ENCODE peak calls at places on chromosomes 4 and X, in six cellular contexts. J is stomach, L is neural crest cell, G is GM06990, C is choroid plexus epithelial cell, S is kidney epithelial cell. M is an unnamed sample.

GRCh38 chr4:56698329-56698728 is 17.2 kb upstream of the HOPX start:
- DNase-seq in J (no peak), L (no peak), G (no peak), C (peak), S (peak), M (no peak)

GRCh38 chrX:2609431-2610238 is 81.5 kb upstream of the CD99 start:
- DNase-seq in J (no peak), L (peak), G (no peak), C (peak), S (no peak), M (no peak)

GRCh38 chr4:85828295-85828910 is 353.5 kb downstream of the ARHGAP24 start:
- DNase-seq in J (no peak), L (no peak), G (no peak), C (peak), S (no peak), M (no peak)

GRCh38 chr4:176534566-176534965 is 214.8 kb downstream of the SPCS3 start:
- DNase-seq in J (no peak), L (no peak), G (no peak), C (peak), S (peak), M (no peak)

GRCh38 chr4:90951037-90951436 is 823.8 kb downstream of the CCSER1 start:
- DNase-seq in J (no peak), L (no peak), G (no peak), C (peak), S (peak), M (no peak)

GRCh38 chrX:21978346-21978745 is 37.8 kb downstream of the SMS start:
- DNase-seq in J (no peak), L (no peak), G (no peak), C (no peak), S (no peak), M (no peak)

GRCh38 chr4:8870647-8871416 is 807 bp downstream of the HMX1 start:
- DNase-seq in J (no peak), L (no peak), G (no peak), C (no peak), S (no peak), M (no peak)

GRCh38 chr4:94933799-94934198 is 176.0 kb downstream of the BMPR1B start:
- DNase-seq in J (no peak), L (no peak), G (no peak), C (peak), S (no peak), M (no peak)

GRCh38 chrX:38871129-38872029 is 70.1 kb downstream of the MID1IP1 start:
- DNase-seq in J (no peak), L (no peak), G (no peak), C (no peak), S (no peak), M (no peak)

GRCh38 chr4:121900132-121900983 is 30.1 kb upstream of the BBS7 start:
- DNase-seq in J (peak), L (peak), G (peak), C (peak), S (peak), M (peak)

GRCh38 chr4:100632163-100632562 is 114.3 kb upstream of the EMCN start:
- DNase-seq in J (peak), L (no peak), G (no peak), C (no peak), S (no peak), M (no peak)

GRCh38 chr4:108884596-108884995 is 121.7 kb upstream of the ETNPPL start:
- DNase-seq in J (no peak), L (no peak), G (no peak), C (peak), S (no peak), M (no peak)

GRCh38 chrX:68703849-68704248 is 56.4 kb downstream of the STARD8 start:
- DNase-seq in J (no peak), L (no peak), G (no peak), C (no peak), S (no peak), M (no peak)

GRCh38 chrX:57674861-57675260 is 5.2 kb downstream of the NLRP2B start:
- DNase-seq in J (no peak), L (no peak), G (no peak), C (no peak), S (no peak), M (no peak)

GRCh38 chr4:184475096-184475461 is 729 bp upstream of the IRF2 start:
- DNase-seq in J (peak), L (no peak), G (no peak), C (peak), S (no peak), M (peak)

GRCh38 chr4:101370663-101371210 is 23.4 kb upstream of the PPP3CA start:
- DNase-seq in J (no peak), L (no peak), G (no peak), C (no peak), S (no peak), M (no peak)

GRCh38 chr4:96525901-96526300 is 686.0 kb downstream of the PDHA2 start:
- DNase-seq in J (no peak), L (no peak), G (no peak), C (peak), S (no peak), M (no peak)

GRCh38 chr4:74054483-74055032 is 16.1 kb upstream of the CXCL3 start:
- DNase-seq in J (no peak), L (no peak), G (no peak), C (no peak), S (no peak), M (no peak)

GRCh38 chr4:83282049-83282535 is 2.5 kb downstream of the COQ2 start:
- DNase-seq in J (peak), L (peak), G (no peak), C (peak), S (peak), M (peak)

GRCh38 chrX:43467608-43468234 is 188.4 kb upstream of the MAOA start:
- DNase-seq in J (no peak), L (no peak), G (no peak), C (no peak), S (no peak), M (no peak)

DNA sequence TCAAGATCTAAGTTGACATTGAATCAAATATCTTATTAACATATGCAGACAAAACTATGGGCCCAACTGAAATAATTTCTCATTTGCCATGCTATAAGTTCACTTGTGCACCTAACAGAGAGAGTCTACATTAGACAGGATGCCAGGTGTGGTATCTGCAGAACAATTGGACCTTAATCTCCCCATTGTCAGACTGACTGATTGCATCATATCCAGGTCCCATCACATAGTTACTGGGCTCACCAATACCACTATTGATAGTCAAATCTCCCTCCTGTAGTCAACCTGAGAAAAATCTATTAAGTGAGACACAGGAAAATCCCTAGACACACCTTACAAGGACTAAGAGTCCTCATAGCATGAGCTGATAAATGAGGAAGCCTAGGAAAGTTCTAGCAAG is 156.0 kb upstream of the FRG1 start:
- DNase-seq in J (no peak), L (no peak), G (no peak), C (no peak), S (no peak), M (no peak)
- TF ChIP-seq CTCF in J (no peak), L (no peak), G (no peak), C (no peak), S (no peak), M (no peak)

GRCh38 chr4:115537387-115537786 is 424.0 kb upstream of the NDST4 start:
- DNase-seq in J (no peak), L (no peak), G (no peak), C (peak), S (no peak), M (no peak)
- TF ChIP-seq CTCF in J (no peak), L (no peak), G (no peak), C (no peak), S (no peak), M (no peak)

GRCh38 chrX:87582453-87582852 is 64.9 kb downstream of the KLHL4 start:
- DNase-seq in J (no peak), L (no peak), G (no peak), C (peak), S (no peak), M (no peak)
- TF ChIP-seq CTCF in J (no peak), L (no peak), G (no peak), C (no peak), S (no peak), M (no peak)

DNA sequence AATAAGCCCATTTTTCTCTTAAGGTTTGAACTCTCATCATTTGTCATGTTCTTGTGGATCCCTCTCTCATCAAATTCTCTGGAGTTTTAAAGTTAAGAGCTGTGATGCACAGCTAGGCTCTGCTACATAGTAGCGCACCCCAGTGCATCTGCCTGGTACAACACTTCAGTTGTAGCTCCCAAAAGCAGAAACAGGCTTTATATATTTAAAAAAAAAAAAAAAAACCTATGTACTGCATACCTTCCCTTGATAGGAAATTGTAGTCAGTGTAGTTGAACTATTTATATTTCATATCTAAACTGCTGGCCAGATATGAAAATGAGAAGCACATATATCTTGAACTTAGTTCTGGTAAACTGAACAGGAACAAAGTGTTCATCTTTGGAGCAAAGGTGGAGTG is 131.4 kb downstream of the KLHL13 start:
- DNase-seq in J (peak), L (no peak), G (peak), C (no peak), S (no peak), M (no peak)
- TF ChIP-seq CTCF in J (no peak), L (peak), G (peak), C (no peak), S (peak), M (peak)